ENCODE peak calls at places on chromosomes 16 and 17, in seven cellular contexts. One of them, this sample, is unnamed. For H3K9me3, the result is how much of the 10 kb centered on the place peaks cover.

GRCh38 chr16:49350265-49351103 is 23.1 kb upstream of the C16orf78 start:
- DNase-seq in A549: peak
- DNase-seq in CD4-positive, CD25-positive, alpha-beta regulatory T cell: peak
- DNase-seq in CD4-positive, alpha-beta T cell: peak
- DNase-seq in mammary epithelial cell: peak
- DNase-seq in colonic mucosa: peak
- DNase-seq in neuronal stem cell: peak
- DNase-seq in this sample: peak

GRCh38 chr17:15220785-15221184 is 44.3 kb downstream of the PMP22 start:
- DNase-seq in A549: no peak
- DNase-seq in CD4-positive, CD25-positive, alpha-beta regulatory T cell: no peak
- DNase-seq in CD4-positive, alpha-beta T cell: no peak
- DNase-seq in mammary epithelial cell: no peak
- DNase-seq in colonic mucosa: no peak
- DNase-seq in neuronal stem cell: no peak
- DNase-seq in this sample: no peak

GRCh38 chr17:76734080-76734840 is 2.9 kb downstream of the SRSF2 start:
- DNase-seq in A549: peak
- DNase-seq in CD4-positive, CD25-positive, alpha-beta regulatory T cell: peak
- DNase-seq in CD4-positive, alpha-beta T cell: no peak
- DNase-seq in mammary epithelial cell: no peak
- DNase-seq in colonic mucosa: peak
- DNase-seq in neuronal stem cell: no peak
- DNase-seq in this sample: no peak

GRCh38 chr17:67608691-67609090 is 109.0 kb upstream of the NOL11 start:
- DNase-seq in A549: no peak
- DNase-seq in CD4-positive, CD25-positive, alpha-beta regulatory T cell: no peak
- DNase-seq in CD4-positive, alpha-beta T cell: no peak
- DNase-seq in mammary epithelial cell: peak
- DNase-seq in colonic mucosa: no peak
- DNase-seq in neuronal stem cell: no peak
- DNase-seq in this sample: no peak

GRCh38 chr17:75707096-75707720 is 14.1 kb upstream of the ITGB4 start:
- DNase-seq in A549: peak
- DNase-seq in CD4-positive, CD25-positive, alpha-beta regulatory T cell: no peak
- DNase-seq in CD4-positive, alpha-beta T cell: no peak
- DNase-seq in mammary epithelial cell: peak
- DNase-seq in colonic mucosa: no peak
- DNase-seq in neuronal stem cell: no peak
- DNase-seq in this sample: no peak

GRCh38 chr16:11395008-11395948 is 50.0 kb downstream of the RMI2 start:
- DNase-seq in A549: no peak
- DNase-seq in CD4-positive, CD25-positive, alpha-beta regulatory T cell: no peak
- DNase-seq in CD4-positive, alpha-beta T cell: no peak
- DNase-seq in mammary epithelial cell: peak
- DNase-seq in colonic mucosa: no peak
- DNase-seq in neuronal stem cell: no peak
- DNase-seq in this sample: no peak

GRCh38 chr17:6437956-6438355 is 3.0 kb upstream of the AIPL1 start:
- DNase-seq in A549: no peak
- DNase-seq in CD4-positive, CD25-positive, alpha-beta regulatory T cell: no peak
- DNase-seq in CD4-positive, alpha-beta T cell: no peak
- DNase-seq in mammary epithelial cell: no peak
- DNase-seq in colonic mucosa: no peak
- DNase-seq in neuronal stem cell: no peak
- DNase-seq in this sample: no peak

GRCh38 chr17:77451271-77451893 is 310.6 kb downstream of the SEC14L1 start:
- DNase-seq in A549: no peak
- DNase-seq in CD4-positive, CD25-positive, alpha-beta regulatory T cell: peak
- DNase-seq in CD4-positive, alpha-beta T cell: peak
- DNase-seq in mammary epithelial cell: peak
- DNase-seq in colonic mucosa: peak
- DNase-seq in neuronal stem cell: peak
- DNase-seq in this sample: peak

GRCh38 chr17:52276609-52277008 is 118.1 kb upstream of the CA10 start:
- DNase-seq in A549: no peak
- DNase-seq in CD4-positive, CD25-positive, alpha-beta regulatory T cell: no peak
- DNase-seq in CD4-positive, alpha-beta T cell: no peak
- DNase-seq in mammary epithelial cell: no peak
- DNase-seq in colonic mucosa: no peak
- DNase-seq in neuronal stem cell: no peak
- DNase-seq in this sample: no peak

GRCh38 chr17:39246274-39246673 is 20.5 kb upstream of the STAC2 start:
- DNase-seq in A549: no peak
- DNase-seq in CD4-positive, CD25-positive, alpha-beta regulatory T cell: no peak
- DNase-seq in CD4-positive, alpha-beta T cell: no peak
- DNase-seq in mammary epithelial cell: no peak
- DNase-seq in colonic mucosa: no peak
- DNase-seq in neuronal stem cell: no peak
- DNase-seq in this sample: no peak

GRCh38 chr16:54359086-54359485 is 72.5 kb upstream of the IRX3 start:
- DNase-seq in A549: no peak
- DNase-seq in CD4-positive, CD25-positive, alpha-beta regulatory T cell: no peak
- DNase-seq in CD4-positive, alpha-beta T cell: no peak
- DNase-seq in mammary epithelial cell: no peak
- DNase-seq in colonic mucosa: no peak
- DNase-seq in neuronal stem cell: no peak
- DNase-seq in this sample: no peak

GRCh38 chr16:54353097-54353496 is 66.5 kb upstream of the IRX3 start:
- DNase-seq in A549: no peak
- DNase-seq in CD4-positive, CD25-positive, alpha-beta regulatory T cell: no peak
- DNase-seq in CD4-positive, alpha-beta T cell: no peak
- DNase-seq in mammary epithelial cell: no peak
- DNase-seq in colonic mucosa: no peak
- DNase-seq in neuronal stem cell: no peak
- DNase-seq in this sample: no peak

GRCh38 chr16:54351171-54351570 is 64.6 kb upstream of the IRX3 start:
- DNase-seq in A549: no peak
- DNase-seq in CD4-positive, CD25-positive, alpha-beta regulatory T cell: no peak
- DNase-seq in CD4-positive, alpha-beta T cell: no peak
- DNase-seq in mammary epithelial cell: peak
- DNase-seq in colonic mucosa: no peak
- DNase-seq in neuronal stem cell: peak
- DNase-seq in this sample: no peak

GRCh38 chr16:54356391-54356790 is 69.8 kb upstream of the IRX3 start:
- DNase-seq in A549: no peak
- DNase-seq in CD4-positive, CD25-positive, alpha-beta regulatory T cell: no peak
- DNase-seq in CD4-positive, alpha-beta T cell: no peak
- DNase-seq in mammary epithelial cell: no peak
- DNase-seq in colonic mucosa: no peak
- DNase-seq in neuronal stem cell: no peak
- DNase-seq in this sample: no peak

GRCh38 chr16:54355251-54355650 is 68.7 kb upstream of the IRX3 start:
- DNase-seq in A549: no peak
- DNase-seq in CD4-positive, CD25-positive, alpha-beta regulatory T cell: no peak
- DNase-seq in CD4-positive, alpha-beta T cell: no peak
- DNase-seq in mammary epithelial cell: peak
- DNase-seq in colonic mucosa: no peak
- DNase-seq in neuronal stem cell: no peak
- DNase-seq in this sample: no peak
- H3K9me3 ChIP-seq in A549: under half
- H3K9me3 ChIP-seq in CD4-positive, CD25-positive, alpha-beta regulatory T cell: under half
- H3K9me3 ChIP-seq in CD4-positive, alpha-beta T cell: under half
- H3K9me3 ChIP-seq in mammary epithelial cell: under half
- H3K9me3 ChIP-seq in colonic mucosa: under half
- H3K9me3 ChIP-seq in neuronal stem cell: under half
- H3K9me3 ChIP-seq in this sample: under half

GRCh38 chr17:22707626-22708025 is 1015.3 kb downstream of the KCNJ18 start:
- DNase-seq in A549: no peak
- DNase-seq in CD4-positive, CD25-positive, alpha-beta regulatory T cell: no peak
- DNase-seq in CD4-positive, alpha-beta T cell: no peak
- DNase-seq in mammary epithelial cell: no peak
- DNase-seq in colonic mucosa: no peak
- DNase-seq in neuronal stem cell: no peak
- DNase-seq in this sample: no peak

GRCh38 chr17:22703204-22703603 is 1010.9 kb downstream of the KCNJ18 start:
- DNase-seq in A549: no peak
- DNase-seq in CD4-positive, CD25-positive, alpha-beta regulatory T cell: no peak
- DNase-seq in CD4-positive, alpha-beta T cell: no peak
- DNase-seq in mammary epithelial cell: no peak
- DNase-seq in colonic mucosa: no peak
- DNase-seq in neuronal stem cell: no peak
- DNase-seq in this sample: no peak

GRCh38 chr17:22704674-22705073 is 1012.4 kb downstream of the KCNJ18 start:
- DNase-seq in A549: peak
- DNase-seq in CD4-positive, CD25-positive, alpha-beta regulatory T cell: no peak
- DNase-seq in CD4-positive, alpha-beta T cell: no peak
- DNase-seq in mammary epithelial cell: no peak
- DNase-seq in colonic mucosa: no peak
- DNase-seq in neuronal stem cell: no peak
- DNase-seq in this sample: no peak

GRCh38 chr17:22703786-22704441 is 1011.6 kb downstream of the KCNJ18 start:
- DNase-seq in A549: peak
- DNase-seq in CD4-positive, CD25-positive, alpha-beta regulatory T cell: no peak
- DNase-seq in CD4-positive, alpha-beta T cell: no peak
- DNase-seq in mammary epithelial cell: no peak
- DNase-seq in colonic mucosa: no peak
- DNase-seq in neuronal stem cell: no peak
- DNase-seq in this sample: no peak
- H3K9me3 ChIP-seq in A549: under half
- H3K9me3 ChIP-seq in CD4-positive, CD25-positive, alpha-beta regulatory T cell: under half
- H3K9me3 ChIP-seq in CD4-positive, alpha-beta T cell: under half
- H3K9me3 ChIP-seq in mammary epithelial cell: under half
- H3K9me3 ChIP-seq in colonic mucosa: under half
- H3K9me3 ChIP-seq in neuronal stem cell: under half
- H3K9me3 ChIP-seq in this sample: under half

GRCh38 chr17:60495260-60495659 is 30.8 kb downstream of the APPBP2 start:
- DNase-seq in A549: no peak
- DNase-seq in CD4-positive, CD25-positive, alpha-beta regulatory T cell: no peak
- DNase-seq in CD4-positive, alpha-beta T cell: no peak
- DNase-seq in mammary epithelial cell: no peak
- DNase-seq in colonic mucosa: no peak
- DNase-seq in neuronal stem cell: no peak
- DNase-seq in this sample: no peak
- H3K9me3 ChIP-seq in A549: under half
- H3K9me3 ChIP-seq in CD4-positive, CD25-positive, alpha-beta regulatory T cell: under half
- H3K9me3 ChIP-seq in CD4-positive, alpha-beta T cell: under half
- H3K9me3 ChIP-seq in mammary epithelial cell: under half
- H3K9me3 ChIP-seq in colonic mucosa: under half
- H3K9me3 ChIP-seq in neuronal stem cell: half or more
- H3K9me3 ChIP-seq in this sample: under half

GRCh38 chr17:21677911-21678310 is 14.4 kb upstream of the KCNJ18 start:
- DNase-seq in A549: no peak
- DNase-seq in CD4-positive, CD25-positive, alpha-beta regulatory T cell: no peak
- DNase-seq in CD4-positive, alpha-beta T cell: no peak
- DNase-seq in mammary epithelial cell: no peak
- DNase-seq in colonic mucosa: no peak
- DNase-seq in neuronal stem cell: no peak
- DNase-seq in this sample: no peak

GRCh38 chr17:21677126-21677910 is 15.0 kb upstream of the KCNJ18 start:
- DNase-seq in A549: no peak
- DNase-seq in CD4-positive, CD25-positive, alpha-beta regulatory T cell: no peak
- DNase-seq in CD4-positive, alpha-beta T cell: no peak
- DNase-seq in mammary epithelial cell: no peak
- DNase-seq in colonic mucosa: no peak
- DNase-seq in neuronal stem cell: no peak
- DNase-seq in this sample: no peak

GRCh38 chr17:21678451-21679081 is 13.8 kb upstream of the KCNJ18 start:
- DNase-seq in A549: no peak
- DNase-seq in CD4-positive, CD25-positive, alpha-beta regulatory T cell: no peak
- DNase-seq in CD4-positive, alpha-beta T cell: no peak
- DNase-seq in mammary epithelial cell: no peak
- DNase-seq in colonic mucosa: no peak
- DNase-seq in neuronal stem cell: no peak
- DNase-seq in this sample: no peak

GRCh38 chr17:21674242-21674731 is 18.0 kb upstream of the KCNJ18 start:
- DNase-seq in A549: no peak
- DNase-seq in CD4-positive, CD25-positive, alpha-beta regulatory T cell: no peak
- DNase-seq in CD4-positive, alpha-beta T cell: no peak
- DNase-seq in mammary epithelial cell: no peak
- DNase-seq in colonic mucosa: no peak
- DNase-seq in neuronal stem cell: no peak
- DNase-seq in this sample: no peak

GRCh38 chr17:21676281-21677111 is 15.8 kb upstream of the KCNJ18 start:
- DNase-seq in A549: no peak
- DNase-seq in CD4-positive, CD25-positive, alpha-beta regulatory T cell: no peak
- DNase-seq in CD4-positive, alpha-beta T cell: no peak
- DNase-seq in mammary epithelial cell: no peak
- DNase-seq in colonic mucosa: no peak
- DNase-seq in neuronal stem cell: no peak
- DNase-seq in this sample: no peak
- H3K9me3 ChIP-seq in A549: under half
- H3K9me3 ChIP-seq in CD4-positive, CD25-positive, alpha-beta regulatory T cell: under half
- H3K9me3 ChIP-seq in CD4-positive, alpha-beta T cell: under half
- H3K9me3 ChIP-seq in mammary epithelial cell: under half
- H3K9me3 ChIP-seq in colonic mucosa: under half
- H3K9me3 ChIP-seq in neuronal stem cell: under half
- H3K9me3 ChIP-seq in this sample: under half

GRCh38 chr16:63850979-63851378 is 1270.9 kb downstream of the CDH11 start:
- DNase-seq in A549: no peak
- DNase-seq in CD4-positive, CD25-positive, alpha-beta regulatory T cell: no peak
- DNase-seq in CD4-positive, alpha-beta T cell: no peak
- DNase-seq in mammary epithelial cell: no peak
- DNase-seq in colonic mucosa: no peak
- DNase-seq in neuronal stem cell: no peak
- DNase-seq in this sample: no peak
- H3K9me3 ChIP-seq in A549: under half
- H3K9me3 ChIP-seq in CD4-positive, CD25-positive, alpha-beta regulatory T cell: under half
- H3K9me3 ChIP-seq in CD4-positive, alpha-beta T cell: under half
- H3K9me3 ChIP-seq in mammary epithelial cell: under half
- H3K9me3 ChIP-seq in colonic mucosa: under half
- H3K9me3 ChIP-seq in neuronal stem cell: under half
- H3K9me3 ChIP-seq in this sample: under half

GRCh38 chr16:78594191-78594590 is 494.7 kb downstream of the WWOX start:
- DNase-seq in A549: no peak
- DNase-seq in CD4-positive, CD25-positive, alpha-beta regulatory T cell: no peak
- DNase-seq in CD4-positive, alpha-beta T cell: no peak
- DNase-seq in mammary epithelial cell: no peak
- DNase-seq in colonic mucosa: no peak
- DNase-seq in neuronal stem cell: no peak
- DNase-seq in this sample: no peak

GRCh38 chr16:78596348-78596995 is 497.0 kb downstream of the WWOX start:
- DNase-seq in A549: no peak
- DNase-seq in CD4-positive, CD25-positive, alpha-beta regulatory T cell: no peak
- DNase-seq in CD4-positive, alpha-beta T cell: no peak
- DNase-seq in mammary epithelial cell: no peak
- DNase-seq in colonic mucosa: no peak
- DNase-seq in neuronal stem cell: no peak
- DNase-seq in this sample: no peak

GRCh38 chr16:78598186-78598585 is 498.7 kb downstream of the WWOX start:
- DNase-seq in A549: no peak
- DNase-seq in CD4-positive, CD25-positive, alpha-beta regulatory T cell: no peak
- DNase-seq in CD4-positive, alpha-beta T cell: no peak
- DNase-seq in mammary epithelial cell: no peak
- DNase-seq in colonic mucosa: no peak
- DNase-seq in neuronal stem cell: no peak
- DNase-seq in this sample: no peak

GRCh38 chr16:78599271-78599670 is 499.8 kb downstream of the WWOX start:
- DNase-seq in A549: no peak
- DNase-seq in CD4-positive, CD25-positive, alpha-beta regulatory T cell: no peak
- DNase-seq in CD4-positive, alpha-beta T cell: no peak
- DNase-seq in mammary epithelial cell: no peak
- DNase-seq in colonic mucosa: no peak
- DNase-seq in neuronal stem cell: no peak
- DNase-seq in this sample: no peak

GRCh38 chr16:78596996-78597422 is 497.6 kb downstream of the WWOX start:
- DNase-seq in A549: no peak
- DNase-seq in CD4-positive, CD25-positive, alpha-beta regulatory T cell: no peak
- DNase-seq in CD4-positive, alpha-beta T cell: no peak
- DNase-seq in mammary epithelial cell: no peak
- DNase-seq in colonic mucosa: no peak
- DNase-seq in neuronal stem cell: no peak
- DNase-seq in this sample: no peak
- H3K9me3 ChIP-seq in A549: under half
- H3K9me3 ChIP-seq in CD4-positive, CD25-positive, alpha-beta regulatory T cell: under half
- H3K9me3 ChIP-seq in CD4-positive, alpha-beta T cell: under half
- H3K9me3 ChIP-seq in mammary epithelial cell: under half
- H3K9me3 ChIP-seq in colonic mucosa: under half
- H3K9me3 ChIP-seq in neuronal stem cell: under half
- H3K9me3 ChIP-seq in this sample: under half

This sample was measured in T-helper 17 cell.